ENCODE peak calls at places on chromosomes 6 and 20, in seven cellular contexts. D is WERI-Rb-1; B is astrocyte of the cerebellum; Q is fibroblast of the aortic adventitia; M is CD8-positive, alpha-beta T cell; P is choroid plexus epithelial cell; S is Panc1. A is an unnamed sample.

GRCh38 chr6:163427498-163428254 is 13.2 kb downstream of the QKI start:
- DNase-seq in Q (peak; percentile 88), S (no peak), D (no peak), P (peak; percentile 92), B (peak; percentile 75), M (no peak), A (peak; percentile 42)

GRCh38 chr6:124780621-124781020 is 181.6 kb upstream of the RNF217 start:
- DNase-seq in S (no peak), B (no peak), P (no peak), M (no peak), D (no peak), Q (no peak), A (no peak)

GRCh38 chr6:105753184-105754097 is 332.7 kb upstream of the PRDM1 start:
- DNase-seq in M (no peak), S (no peak), B (peak; percentile 78), P (no peak), D (no peak), Q (peak; percentile 81), A (no peak)

GRCh38 chr6:4585682-4586468 is 190.3 kb upstream of the CDYL start:
- DNase-seq in M (no peak), P (no peak), Q (no peak), B (no peak), D (no peak), S (no peak), A (no peak)

GRCh38 chr6:28923318-28924102 is at the start of gene TRIM27:
- DNase-seq in P (peak; percentile 77), Q (peak; percentile 72), D (peak; percentile 97), S (no peak), B (no peak), M (peak; percentile 77), A (no peak)

GRCh38 chr6:110885526-110885925 is 10.9 kb downstream of the AMD1 start:
- DNase-seq in P (no peak), D (no peak), Q (no peak), B (no peak), S (no peak), M (no peak), A (no peak)

GRCh38 chr6:82906951-82907350 is 158.7 kb downstream of the UBE3D start:
- DNase-seq in D (no peak), Q (peak; percentile 63), P (peak; percentile 42), S (no peak), B (peak; percentile 64), M (no peak), A (peak; percentile 36)

GRCh38 chr20:48153105-48153504 is 367.8 kb upstream of the SULF2 start:
- DNase-seq in B (no peak), D (no peak), Q (no peak), M (no peak), S (no peak), P (no peak), A (no peak)

GRCh38 chr6:139925894-139926641 is 551.6 kb upstream of the CITED2 start:
- DNase-seq in B (peak; percentile 70), Q (peak; percentile 92), M (no peak), S (no peak), P (peak; percentile 86), D (no peak), A (no peak)

GRCh38 chr6:169866140-169866534 is 114.7 kb downstream of the ERMARD start:
- DNase-seq in D (no peak), Q (no peak), P (no peak), M (no peak), B (no peak), S (no peak), A (no peak)

GRCh38 chr20:30500829-30501440 is 756.5 kb upstream of the DEFB115 start:
- DNase-seq in M (no peak), Q (no peak), S (no peak), B (no peak), D (no peak), P (no peak), A (no peak)

GRCh38 chr6:116327803-116328527 is 42.8 kb upstream of the DSE start:
- DNase-seq in M (no peak), B (peak; percentile 38), D (no peak), S (no peak), P (peak; percentile 92), Q (no peak), A (no peak)

GRCh38 chr6:113690255-113690956 is 166.7 kb upstream of the MARCKS start:
- DNase-seq in Q (peak; percentile 89), M (no peak), D (no peak), B (peak; percentile 90), P (peak; percentile 96), S (peak; percentile 93), A (no peak)

GRCh38 chr6:26311012-26311384 is 54.0 kb upstream of the BTN3A2 start:
- DNase-seq in S (no peak), D (no peak), B (no peak), P (peak; percentile 63), Q (peak; percentile 59), M (peak; percentile 31), A (no peak)

GRCh38 chr6:106107043-106107613 is 21.0 kb downstream of the PRDM1 start:
- DNase-seq in M (no peak), B (no peak), D (no peak), P (no peak), S (no peak), Q (no peak), A (no peak)

GRCh38 chr6:144394209-144394608 is 109.1 kb downstream of the UTRN start:
- DNase-seq in M (no peak), S (no peak), B (peak; percentile 68), Q (no peak), D (no peak), P (peak; percentile 50), A (no peak)

GRCh38 chr6:37208793-37209192 is 38.8 kb downstream of the PIM1 start:
- DNase-seq in B (no peak), P (no peak), S (no peak), M (no peak), D (no peak), Q (no peak), A (no peak)

GRCh38 chr6:37205189-37205996 is 35.4 kb downstream of the PIM1 start:
- DNase-seq in Q (no peak), D (no peak), P (no peak), B (no peak), M (no peak), S (no peak), A (no peak)

GRCh38 chr6:37205997-37206340 is 36.0 kb downstream of the PIM1 start:
- DNase-seq in P (no peak), B (no peak), Q (no peak), D (no peak), S (no peak), M (no peak), A (no peak)

GRCh38 chr6:37207903-37208456 is 38.0 kb downstream of the PIM1 start:
- DNase-seq in M (peak; percentile 89), P (peak; percentile 91), Q (peak; percentile 76), D (peak; percentile 96), B (peak; percentile 60), S (peak; percentile 83), A (no peak)

DNA sequence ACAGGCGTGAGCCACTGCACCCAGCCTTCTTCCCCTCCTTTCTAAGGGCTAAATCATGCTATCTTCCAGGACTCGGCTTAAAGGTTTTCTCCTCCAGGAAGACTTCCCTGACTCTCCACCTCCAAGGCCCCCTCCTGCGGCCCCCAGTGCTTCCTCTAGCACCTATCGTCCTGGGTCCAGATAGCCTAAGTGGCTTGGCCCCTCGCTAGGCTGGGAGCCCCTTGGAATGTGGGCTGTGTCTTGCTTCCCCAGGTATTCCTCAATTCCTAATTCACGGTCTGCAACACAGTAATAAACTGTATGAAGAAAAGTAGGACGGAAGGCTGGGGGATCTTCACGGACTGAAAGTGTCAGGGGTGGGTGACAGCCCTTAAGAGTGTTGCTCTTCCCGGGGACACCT is 36.7 kb downstream of the PIM1 start:
- DNase-seq in M (no peak), Q (no peak), D (no peak), B (no peak), P (no peak), S (no peak), A (no peak)
- TF ChIP-seq CTCF in M (no peak), Q (no peak), D (no peak), B (no peak), P (no peak), S (no peak), A (no peak)

DNA sequence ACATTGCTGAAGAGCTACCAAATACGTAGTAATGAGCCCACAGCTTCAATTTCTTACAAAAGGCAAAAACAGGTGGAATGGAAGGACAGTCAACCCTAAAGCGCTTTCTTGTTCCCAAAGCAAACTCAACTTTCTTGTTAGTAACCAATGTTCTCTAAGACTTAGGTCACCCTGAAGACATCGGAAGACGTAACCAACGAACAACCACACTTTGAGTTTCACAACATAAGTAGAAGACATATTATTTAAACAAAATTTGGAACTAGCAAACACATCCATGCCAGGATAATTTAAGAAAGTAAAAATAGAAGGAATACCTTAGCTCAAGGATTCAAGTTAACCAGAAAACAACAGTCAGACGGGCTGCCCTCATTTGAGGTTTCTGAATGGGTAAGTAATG is 51.0 kb downstream of the CNKSR3 start:
- DNase-seq in S (no peak), Q (no peak), D (no peak), M (no peak), P (no peak), B (no peak), A (no peak)
- H3K4me3 ChIP-seq in S (no peak overlapping the region), Q (no peak overlapping the region), D (no peak overlapping the region), M (no peak overlapping the region), P (no peak overlapping the region), B (no peak overlapping the region), A (no peak overlapping the region)

DNA sequence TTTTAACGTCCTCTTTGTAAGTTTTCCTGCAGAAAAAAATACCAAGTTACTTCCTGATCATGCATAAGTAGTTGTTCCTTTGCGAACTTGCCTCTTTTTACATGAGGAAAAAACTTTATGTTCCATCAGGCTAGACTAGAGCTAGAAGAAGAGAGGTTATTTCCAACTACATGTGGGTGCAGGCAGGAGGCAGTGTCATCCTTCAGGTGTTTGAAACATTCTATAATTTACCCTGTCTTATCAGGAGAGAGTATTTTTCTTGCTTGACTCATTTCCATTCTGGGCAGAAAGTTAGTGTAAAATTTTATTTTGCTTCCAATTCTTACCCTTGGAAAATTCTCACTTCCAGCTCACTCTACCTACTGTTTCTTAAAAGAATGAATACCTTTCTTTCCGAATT is 28.5 kb upstream of the EPHA7 start:
- DNase-seq in M (no peak), Q (no peak), B (no peak), P (peak; percentile 15), D (peak; percentile 8), S (no peak), A (no peak)
- TF ChIP-seq CTCF in M (no peak), Q (no peak), B (peak; percentile 19), P (peak; percentile 27), D (peak; percentile 38), S (peak; percentile 26), A (no peak)

DNA sequence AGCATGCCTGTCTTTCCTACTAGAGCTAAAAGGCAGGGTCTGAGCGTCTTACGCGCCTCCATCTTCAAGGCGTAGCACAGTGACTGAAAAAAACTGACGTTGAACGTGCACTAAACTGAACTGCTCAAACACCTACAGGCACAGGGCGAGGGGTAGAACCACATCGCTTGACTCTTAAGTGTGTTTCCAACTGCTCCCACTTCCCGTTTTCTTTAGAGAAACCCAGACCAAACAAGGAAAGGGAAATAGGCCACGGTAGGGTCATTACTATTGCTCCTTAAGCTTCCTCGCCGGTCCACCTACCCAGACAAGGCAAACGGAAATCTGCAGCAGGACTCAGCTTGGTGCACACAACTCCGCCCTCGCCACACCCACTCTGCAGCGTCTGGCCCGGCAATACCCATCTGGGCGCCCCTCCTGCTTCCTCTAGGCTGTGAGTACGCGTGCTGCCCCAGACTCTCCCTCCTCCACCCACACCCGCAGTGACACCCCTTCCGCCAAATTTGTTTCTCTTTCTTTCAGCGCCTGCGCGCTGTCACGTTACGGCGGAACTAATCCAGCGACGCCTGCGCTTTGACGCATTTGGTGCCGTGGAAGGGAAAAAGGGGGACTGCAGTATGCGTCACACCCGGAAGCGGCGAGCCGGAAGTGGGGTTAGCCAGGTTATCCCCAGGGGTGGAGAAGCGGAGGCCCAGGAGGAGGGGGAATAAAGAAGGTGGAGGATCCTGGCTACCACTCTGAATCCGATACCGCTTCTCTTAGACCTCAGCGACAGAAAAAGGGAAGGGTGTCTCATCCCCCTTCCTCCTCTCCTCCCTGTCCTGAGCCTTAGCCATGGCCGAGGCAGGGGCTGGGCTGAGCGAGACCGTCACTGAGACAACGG is at the start of gene PPP1R11:
- DNase-seq in D (peak; percentile 100), B (peak; percentile 97), S (peak; percentile 98), Q (peak; percentile 99), M (peak; percentile 97), P (peak; percentile 99), A (peak; percentile 98)
- H3K4me3 ChIP-seq in D (peak within 1 kb of the TSS; percentile 90), B (peak within 1 kb of the TSS; percentile 82), S (peak within 1 kb of the TSS; percentile 87), Q (peak within 1 kb of the TSS; percentile 94), M (peak within 1 kb of the TSS; percentile 98), P (peak within 1 kb of the TSS; percentile 75), A (peak within 1 kb of the TSS; percentile 89)